ENCODE peak calls at places on chromosomes 12 and 14, in six cellular contexts. L is midbrain; F is endothelial cell; T is upper lobe of right lung; E is effector memory CD4-positive, alpha-beta T cell; M is ecto neural progenitor cell. Z is an unnamed sample.
A peak's percentile ranks its signal among the peaks of the same experiment; 100 is the strongest.

GRCh38 chr14:101130861-101131260 is 227.3 kb upstream of the RTL1 start:
- DNase-seq in L (no peak), F (no peak), T (peak; percentile 51), E (no peak), M (peak; percentile 37), Z (no peak)

GRCh38 chr14:60722836-60723217 is 1.3 kb downstream of the SIX4 start:
- DNase-seq in L (no peak), F (no peak), T (peak; percentile 61), E (no peak), M (no peak), Z (peak; percentile 69)

GRCh38 chr12:107642240-107642639 is 43.4 kb upstream of the PWP1 start:
- DNase-seq in L (no peak), F (no peak), T (no peak), E (no peak), M (no peak), Z (no peak)

GRCh38 chr14:63174760-63175191 is 29.5 kb upstream of the RHOJ start:
- DNase-seq in L (peak; percentile 38), F (peak; percentile 40), T (no peak), E (no peak), M (no peak), Z (peak; percentile 53)

GRCh38 chr14:92475451-92476187 is 38.0 kb upstream of the RIN3 start:
- DNase-seq in L (no peak), F (no peak), T (peak; percentile 80), E (no peak), M (peak; percentile 6), Z (no peak)

GRCh38 chr12:68611094-68611818 is 557 bp downstream of the RAP1B start:
- DNase-seq in L (peak; percentile 48), F (peak; percentile 52), T (peak; percentile 81), E (peak; percentile 29), M (peak; percentile 79), Z (peak; percentile 61)

GRCh38 chr12:27163048-27163715 is 80.8 kb upstream of the C12orf71 start:
- DNase-seq in L (no peak), F (no peak), T (no peak), E (no peak), M (no peak), Z (no peak)

GRCh38 chr12:24948816-24949722 is at the start of gene BCAT1:
- DNase-seq in L (peak; percentile 5), F (peak; percentile 75), T (peak; percentile 91), E (no peak), M (peak; percentile 92), Z (peak; percentile 58)

GRCh38 chr12:71771069-71771468 is 16.4 kb downstream of the RAB21 start:
- DNase-seq in L (no peak), F (no peak), T (no peak), E (no peak), M (no peak), Z (peak; percentile 44)

GRCh38 chr12:53955776-53956250 is 1.1 kb downstream of the HOXC12 start:
- DNase-seq in L (no peak), F (no peak), T (no peak), E (no peak), M (no peak), Z (no peak)

GRCh38 chr14:92199763-92200162 is 78.0 kb downstream of the CPSF2 start:
- DNase-seq in L (no peak), F (no peak), T (no peak), E (no peak), M (no peak), Z (no peak)

GRCh38 chr14:49303952-49304516 is 282.1 kb downstream of the RPS29 start:
- DNase-seq in L (no peak), F (peak; percentile 68), T (no peak), E (no peak), M (peak; percentile 68), Z (no peak)

GRCh38 chr14:91113829-91114078 is at the start of gene DGLUCY:
- DNase-seq in L (no peak), F (no peak), T (peak; percentile 90), E (peak; percentile 20), M (no peak), Z (no peak)

GRCh38 chr14:52044791-52045522 is 23.9 kb downstream of the NID2 start:
- DNase-seq in L (no peak), F (no peak), T (no peak), E (no peak), M (no peak), Z (no peak)

GRCh38 chr12:97194551-97194950 is 268.1 kb upstream of the RMST start:
- DNase-seq in L (no peak), F (no peak), T (no peak), E (no peak), M (no peak), Z (no peak)

GRCh38 chr12:9648701-9649531 is 20.6 kb upstream of the CLEC2D start:
- DNase-seq in L (no peak), F (no peak), T (no peak), E (no peak), M (no peak), Z (no peak)

GRCh38 chr14:72645706-72646105 is 248.2 kb downstream of the DPF3 start:
- DNase-seq in L (no peak), F (no peak), T (no peak), E (no peak), M (no peak), Z (no peak)

GRCh38 chr12:81296556-81297305 is 218.9 kb downstream of the ACSS3 start:
- DNase-seq in L (no peak), F (no peak), T (no peak), E (no peak), M (no peak), Z (no peak)

GRCh38 chr14:67285876-67286452 is 44.7 kb downstream of the PALS1 start:
- DNase-seq in L (peak; percentile 61), F (no peak), T (no peak), E (no peak), M (no peak), Z (peak; percentile 68)

GRCh38 chr12:57111046-57111698 is at the start of gene STAT6:
- DNase-seq in L (peak; percentile 47), F (peak; percentile 58), T (peak; percentile 91), E (peak; percentile 80), M (peak; percentile 73), Z (peak; percentile 76)

GRCh38 chr14:79280400-79280670 is 931.0 kb downstream of the DIO2 start:
- DNase-seq in L (no peak), F (no peak), T (no peak), E (no peak), M (no peak), Z (no peak)

GRCh38 chr12:2960996-2961616 is 1.9 kb downstream of the TEAD4 start:
- DNase-seq in L (no peak), F (peak; percentile 14), T (no peak), E (no peak), M (no peak), Z (peak; percentile 20)

GRCh38 chr12:22215467-22216253 is 118.8 kb downstream of the ST8SIA1 start:
- DNase-seq in L (no peak), F (no peak), T (no peak), E (no peak), M (no peak), Z (no peak)

GRCh38 chr14:95520346-95520745 is 3.9 kb upstream of the SYNE3 start:
- DNase-seq in L (no peak), F (no peak), T (no peak), E (no peak), M (no peak), Z (no peak)

GRCh38 chr14:100372357-100373048 is 49.4 kb downstream of the SLC25A47 start:
- DNase-seq in L (no peak), F (no peak), T (no peak), E (no peak), M (no peak), Z (no peak)

GRCh38 chr14:54749727-54750126 is 152.9 kb downstream of the GCH1 start:
- DNase-seq in L (no peak), F (no peak), T (no peak), E (no peak), M (no peak), Z (no peak)

GRCh38 chr12:2998789-2999264 is 39.6 kb downstream of the TEAD4 start:
- DNase-seq in L (no peak), F (no peak), T (no peak), E (no peak), M (no peak), Z (no peak)

GRCh38 chr14:48323655-48324054 is 648.2 kb upstream of the MDGA2 start:
- DNase-seq in L (no peak), F (no peak), T (no peak), E (no peak), M (no peak), Z (no peak)